ENCODE peak calls at places on chromosomes 12 and 14, in four cellular contexts. X, Q, C and V are unnamed samples.

GRCh38 chr12:32885831-32886230 is 10.7 kb downstream of the PKP2 start:
- DNase-seq in X (no peak), Q (no peak), C (no peak), V (no peak)

GRCh38 chr12:53623986-53624385 is 2.2 kb downstream of the ATF7 start:
- DNase-seq in X (no peak), Q (no peak), C (no peak), V (peak)

GRCh38 chr14:98101323-98101722 is 1170.7 kb downstream of the BCL11B start:
- DNase-seq in X (no peak), Q (no peak), C (no peak), V (no peak)

GRCh38 chr12:92467886-92468285 is 234.9 kb upstream of the PLEKHG7 start:
- DNase-seq in X (no peak), Q (no peak), C (no peak), V (no peak)

GRCh38 chr14:94138256-94138655 is 8.9 kb upstream of the IFI27L2 start:
- DNase-seq in X (no peak), Q (no peak), C (no peak), V (no peak)

GRCh38 chr12:107655281-107656065 is 30.1 kb upstream of the PWP1 start:
- DNase-seq in X (no peak), Q (no peak), C (no peak), V (no peak)

GRCh38 chr12:127044841-127045240 is 1222.1 kb upstream of the TMEM132C start:
- DNase-seq in X (no peak), Q (no peak), C (no peak), V (no peak)

GRCh38 chr14:91303091-91303923 is 58.8 kb upstream of the GPR68 start:
- DNase-seq in X (no peak), Q (peak), C (peak), V (peak)

GRCh38 chr12:47270782-47271664 is 191.3 kb upstream of the AMIGO2 start:
- DNase-seq in X (no peak), Q (peak), C (no peak), V (no peak)

GRCh38 chr14:59944909-59945308 is 25.0 kb downstream of the LRRC9 start:
- DNase-seq in X (no peak), Q (no peak), C (no peak), V (no peak)

GRCh38 chr12:65306603-65307501 is 28.4 kb downstream of the MSRB3 start:
- DNase-seq in X (no peak), Q (peak), C (no peak), V (peak)

GRCh38 chr14:50061664-50062437 is 54.5 kb downstream of the VCPKMT start:
- DNase-seq in X (peak), Q (no peak), C (no peak), V (peak)

GRCh38 chr12:106584104-106585064 is 1.6 kb downstream of the RFX4 start:
- DNase-seq in X (no peak), Q (no peak), C (no peak), V (no peak)

GRCh38 chr14:63544641-63545234 is 1.6 kb upstream of the PPP2R5E start:
- DNase-seq in X (no peak), Q (no peak), C (peak), V (no peak)

GRCh38 chr14:102777711-102778615 is 714 bp downstream of the TRAF3 start:
- DNase-seq in X (no peak), Q (no peak), C (peak), V (no peak)

GRCh38 chr12:98838282-98838681 is 193.2 kb downstream of the APAF1 start:
- DNase-seq in X (no peak), Q (no peak), C (no peak), V (no peak)

GRCh38 chr12:96571101-96571862 is 81.9 kb downstream of the CFAP54 start:
- DNase-seq in X (peak), Q (no peak), C (no peak), V (no peak)

GRCh38 chr14:104685216-104685997 is 4.0 kb upstream of the INF2 start:
- DNase-seq in X (no peak), Q (no peak), C (no peak), V (peak)

GRCh38 chr12:95351745-95352144 is 122.2 kb upstream of the METAP2 start:
- DNase-seq in X (no peak), Q (no peak), C (no peak), V (peak)

GRCh38 chr14:81890020-81890419 is 356.4 kb upstream of the SEL1L start:
- DNase-seq in X (no peak), Q (no peak), C (no peak), V (no peak)

GRCh38 chr14:65414961-65415589 is 2.5 kb downstream of the FUT8 start:
- DNase-seq in X (no peak), Q (no peak), C (no peak), V (peak)

GRCh38 chr12:20549115-20549719 is 145.9 kb upstream of the SLCO1C1 start:
- DNase-seq in X (no peak), Q (peak), C (no peak), V (peak)

GRCh38 chr12:119996417-119996816 is 7.4 kb downstream of the BICDL1 start:
- DNase-seq in X (no peak), Q (no peak), C (no peak), V (no peak)

GRCh38 chr14:68147331-68147730 is 327.8 kb downstream of the RAD51B start:
- DNase-seq in X (no peak), Q (no peak), C (no peak), V (no peak)

GRCh38 chr12:65532744-65533143 is 254.3 kb downstream of the MSRB3 start:
- DNase-seq in X (no peak), Q (no peak), C (no peak), V (peak)

GRCh38 chr14:45065540-45065939 is 18.4 kb upstream of the PRPF39 start:
- DNase-seq in X (no peak), Q (no peak), C (no peak), V (no peak)

GRCh38 chr14:78700236-78700635 is 530.1 kb downstream of the NRXN3 start:
- DNase-seq in X (no peak), Q (no peak), C (no peak), V (no peak)

GRCh38 chr14:96586921-96587822 is 85.0 kb downstream of the PAPOLA start:
- DNase-seq in X (no peak), Q (no peak), C (no peak), V (no peak)

GRCh38 chr12:48795550-48796455 is 6.9 kb upstream of the ADCY6 start:
- DNase-seq in X (peak), Q (peak), C (peak), V (peak)

GRCh38 chr14:91753501-91754128 is 21.7 kb upstream of the CATSPERB start:
- DNase-seq in X (no peak), Q (no peak), C (no peak), V (no peak)

GRCh38 chr12:121805171-121805687 is 1.4 kb downstream of the SETD1B start:
- DNase-seq in X (no peak), Q (no peak), C (no peak), V (no peak)

GRCh38 chr14:86954623-86955022 is 1038.4 kb downstream of the GALC start:
- DNase-seq in X (no peak), Q (no peak), C (no peak), V (no peak)

GRCh38 chr14:56650075-56650474 is 70.5 kb downstream of the TMEM260 start:
- DNase-seq in X (no peak), Q (no peak), C (no peak), V (no peak)

GRCh38 chr12:11607313-11608081 is 42.0 kb upstream of the ETV6 start:
- DNase-seq in X (no peak), Q (no peak), C (no peak), V (peak)

GRCh38 chr14:34043627-34044372 is 92.9 kb upstream of the EGLN3 start:
- DNase-seq in X (peak), Q (peak), C (peak), V (peak)

GRCh38 chr12:107783406-107784376 is 9.2 kb downstream of the ASCL4 start:
- DNase-seq in X (no peak), Q (no peak), C (no peak), V (no peak)

GRCh38 chr14:105589161-105589925 is 63.0 kb downstream of the TMEM121 start:
- DNase-seq in X (no peak), Q (no peak), C (no peak), V (no peak)

DNA sequence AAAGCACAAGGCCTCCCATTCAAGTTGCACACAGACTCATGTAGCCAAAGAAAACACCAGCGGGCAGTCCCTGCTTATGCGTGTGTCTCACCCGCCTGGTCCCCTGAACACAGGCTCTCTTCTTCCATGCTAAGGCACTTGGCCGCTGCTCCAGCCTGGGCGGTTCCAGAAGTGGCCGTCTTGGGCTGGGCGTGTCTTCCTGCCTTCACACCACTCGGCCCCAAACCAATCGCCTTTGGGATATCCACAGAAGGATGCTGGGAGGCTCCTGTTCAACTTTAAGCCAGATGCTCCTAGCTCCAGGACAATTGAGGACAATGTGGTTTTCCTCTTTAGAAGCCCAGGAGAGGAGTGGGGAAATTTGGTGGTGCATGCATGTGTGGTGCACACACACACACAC is 2.2 kb downstream of the SCARB1 start:
- DNase-seq in X (peak), Q (peak), C (no peak), V (no peak)
- TF ChIP-seq ZBTB33 in X (no peak), Q (no peak), C (no peak), V (no peak)

GRCh38 chr14:75461755-75462349 is 34.0 kb downstream of the JDP2 start:
- DNase-seq in X (no peak), Q (no peak), C (no peak), V (no peak)
- TF ChIP-seq ZNF274 in X (no peak), Q (no peak), C (no peak), V (no peak)

GRCh38 chr14:28613526-28613925 is 153.1 kb upstream of the FOXG1 start:
- DNase-seq in X (no peak), Q (no peak), C (no peak), V (no peak)

GRCh38 chr14:28612414-28612813 is 154.2 kb upstream of the FOXG1 start:
- DNase-seq in X (no peak), Q (no peak), C (no peak), V (no peak)

GRCh38 chr14:28608438-28608837 is 158.1 kb upstream of the FOXG1 start:
- DNase-seq in X (no peak), Q (no peak), C (no peak), V (no peak)

GRCh38 chr14:28603606-28604005 is 163.0 kb upstream of the FOXG1 start:
- DNase-seq in X (no peak), Q (no peak), C (no peak), V (no peak)

DNA sequence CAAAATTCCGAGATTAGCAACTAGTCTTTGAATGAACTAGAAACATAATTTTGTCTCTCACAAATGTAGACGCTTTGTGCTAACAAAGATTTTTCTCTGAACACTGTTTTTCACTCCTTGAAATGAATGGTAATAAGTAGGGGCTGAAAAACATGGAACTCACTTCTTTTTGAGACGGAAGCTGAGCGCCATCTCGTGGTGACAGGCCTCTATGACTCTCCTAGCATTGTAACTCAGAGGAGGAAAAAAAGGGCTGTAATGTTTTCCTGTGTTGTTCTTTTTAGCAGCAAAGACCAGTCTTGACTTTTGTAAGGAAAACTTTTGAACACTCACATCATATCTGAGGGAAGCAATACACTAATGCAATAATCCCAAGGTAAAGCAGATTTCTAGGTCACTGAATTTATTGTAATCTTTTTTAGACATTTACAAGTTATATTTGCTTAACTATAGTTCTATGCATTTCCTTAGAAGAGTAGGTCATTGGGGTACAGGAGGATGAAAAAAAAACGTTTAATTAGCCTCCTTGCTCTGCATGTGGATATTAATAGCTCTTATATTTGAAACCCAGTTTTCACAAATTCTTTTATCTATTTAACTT is 157.3 kb upstream of the FOXG1 start:
- DNase-seq in X (no peak), Q (peak), C (peak), V (peak)
- TF ChIP-seq ZBTB33 in X (no peak), Q (no peak), C (no peak), V (no peak)

GRCh38 chr12:62135553-62136200 is 124.5 kb upstream of the USP15 start:
- DNase-seq in X (no peak), Q (no peak), C (no peak), V (no peak)
- TF ChIP-seq ZNF274 in X (no peak), Q (no peak), C (no peak), V (no peak)